ENCODE peak calls at places on chromosomes 3 and 15, in seven cellular contexts. E, Q, L, Z, B, G and V are unnamed samples.

GRCh38 chr15:87326274-87326673 is 930.3 kb downstream of the NTRK3 start:
- DNase-seq in L (no peak), Q (no peak), E (no peak), G (no peak), B (no peak), Z (peak), V (peak)

GRCh38 chr15:29690765-29691475 is 131.3 kb downstream of the TJP1 start:
- DNase-seq in B (no peak), L (no peak), E (no peak), Q (no peak), G (no peak), Z (no peak), V (no peak)

GRCh38 chr3:4501422-4501821 is 8.3 kb downstream of the ITPR1 start:
- DNase-seq in L (no peak), Q (no peak), Z (no peak), G (no peak), B (no peak), E (no peak), V (no peak)

GRCh38 chr15:20106026-20106425 is 435.6 kb downstream of the GOLGA6L6 start:
- DNase-seq in G (no peak), E (peak), L (no peak), Z (no peak), Q (no peak), B (peak), V (no peak)

GRCh38 chr3:77320514-77320913 is 280.6 kb downstream of the ROBO2 start:
- DNase-seq in L (no peak), B (no peak), Z (peak), G (no peak), E (no peak), Q (no peak), V (peak)

GRCh38 chr3:142028174-142028833 is 121.0 kb downstream of the TFDP2 start:
- DNase-seq in Q (peak), G (no peak), E (no peak), L (peak), Z (peak), B (no peak), V (peak)

GRCh38 chr3:64342940-64343691 is 117.8 kb upstream of the PRICKLE2 start:
- DNase-seq in Q (no peak), E (no peak), G (no peak), Z (peak), B (no peak), L (no peak), V (peak)

GRCh38 chr3:149554826-149555225 is 80.3 kb downstream of the TM4SF4 start:
- DNase-seq in E (no peak), G (no peak), B (no peak), L (no peak), Q (no peak), Z (no peak), V (peak)

GRCh38 chr3:189404036-189404435 is 227.2 kb upstream of the TP63 start:
- DNase-seq in G (no peak), Q (peak), B (no peak), Z (no peak), L (no peak), E (no peak), V (no peak)

GRCh38 chr15:69784808-69785550 is 312.7 kb downstream of the TLE3 start:
- DNase-seq in G (no peak), L (no peak), B (peak), E (no peak), Z (no peak), Q (no peak), V (peak)

GRCh38 chr3:141231923-141232861 is 567 bp downstream of the PXYLP1 start:
- DNase-seq in E (peak), Z (peak), G (peak), B (peak), Q (peak), L (peak), V (peak)

GRCh38 chr3:66693461-66693912 is 192.7 kb upstream of the LRIG1 start:
- DNase-seq in Q (no peak), L (no peak), E (no peak), B (no peak), Z (no peak), G (peak), V (no peak)

GRCh38 chr3:65871305-65872141 is 167.2 kb downstream of the MAGI1 start:
- DNase-seq in Z (peak), Q (peak), G (peak), E (no peak), B (no peak), L (no peak), V (no peak)